ENCODE peak calls at places on chromosomes 16 and 17, in nine cellular contexts. P is caudate nucleus; D is dorsolateral prefrontal cortex; B is amniotic stem cell; I is germinal center; N is NCI-H2107; W is activated CD4-positive, alpha-beta T cell treated with anti-CD3 and anti-CD28 coated beads, Interleukin-2, amount 50 U/mL, for 48 hours; V is ACHN; L is T-helper 9 cell. U is an unnamed sample.
A peak's percentile ranks its signal among the peaks of the same experiment; 100 is the strongest.

GRCh38 chr17:75238684-75239191 is 22.7 kb downstream of the GGA3 start:
- DNase-seq in I (peak; percentile 86), P (no peak), D (peak; percentile 69), V (peak; percentile 73), L (peak; percentile 47), N (peak; percentile 10), B (no peak), W (peak; percentile 68), U (peak; percentile 83)

GRCh38 chr16:84312783-84313382 is 18.2 kb downstream of the WFDC1 start:
- DNase-seq in W (no peak), I (no peak), P (no peak), N (peak; percentile 34), V (no peak), L (no peak), D (no peak), B (no peak), U (peak; percentile 62)

GRCh38 chr16:71408536-71408935 is 33.3 kb downstream of the TLE7 start:
- DNase-seq in I (no peak), W (no peak), L (no peak), P (no peak), B (no peak), N (no peak), V (no peak), D (no peak), U (no peak)

GRCh38 chr17:75325827-75326586 is 36.8 kb upstream of the SLC25A19 start:
- DNase-seq in N (no peak), W (no peak), V (no peak), P (no peak), B (no peak), I (no peak), L (no peak), D (no peak), U (peak; percentile 51)

GRCh38 chr17:57750930-57751329 is 5.8 kb upstream of the CCDC182 start:
- DNase-seq in V (no peak), N (no peak), W (no peak), I (no peak), P (no peak), L (no peak), D (no peak), B (no peak), U (peak; percentile 14)

GRCh38 chr16:16857012-16857411 is 478.1 kb downstream of the NPIPA7 start:
- DNase-seq in B (no peak), D (no peak), I (no peak), W (no peak), L (no peak), P (no peak), V (no peak), N (no peak), U (peak; percentile 54)

GRCh38 chr16:85383836-85384825 is 229.0 kb upstream of the GSE1 start:
- DNase-seq in L (no peak), P (no peak), D (no peak), I (no peak), N (no peak), V (no peak), B (no peak), W (no peak), U (no peak)

GRCh38 chr16:27198451-27199234 is 4.7 kb upstream of the KDM8 start:
- DNase-seq in B (no peak), L (no peak), I (no peak), W (no peak), D (no peak), P (no peak), V (no peak), N (no peak), U (peak; percentile 44)

GRCh38 chr16:85767569-85767968 is 16.7 kb upstream of the C16orf74 start:
- DNase-seq in N (no peak), I (no peak), V (peak; percentile 95), D (no peak), W (no peak), P (no peak), L (no peak), B (peak; percentile 93), U (peak; percentile 80)

GRCh38 chr16:78742501-78743283 is 643.2 kb downstream of the WWOX start:
- DNase-seq in P (no peak), D (no peak), B (no peak), W (peak; percentile 89), L (peak; percentile 64), I (peak; percentile 55), V (no peak), N (no peak), U (peak; percentile 31)

GRCh38 chr16:89374393-89374948 is 115.9 kb downstream of the ANKRD11 start:
- DNase-seq in D (peak; percentile 61), N (no peak), L (no peak), I (peak; percentile 26), V (no peak), P (no peak), W (no peak), B (no peak), U (peak; percentile 73)

GRCh38 chr17:36485805-36486203 is 677 bp upstream of the ZNHIT3 start:
- DNase-seq in V (no peak), B (no peak), P (no peak), W (no peak), D (no peak), N (no peak), L (no peak), I (peak; percentile 56), U (peak; percentile 47)

GRCh38 chr16:20902426-20902825 is 1.9 kb downstream of the LYRM1 start:
- DNase-seq in L (no peak), P (no peak), I (no peak), V (no peak), W (no peak), B (no peak), N (no peak), D (no peak), U (no peak)

GRCh38 chr16:86854058-86854621 is 275.8 kb downstream of the FOXL1 start:
- DNase-seq in P (no peak), V (no peak), W (no peak), N (no peak), D (no peak), I (no peak), L (no peak), B (peak; percentile 72), U (no peak)

GRCh38 chr16:56729736-56730662 is at the start of gene NUP93:
- DNase-seq in V (peak; percentile 97), L (peak; percentile 84), P (peak; percentile 41), B (peak; percentile 81), W (peak; percentile 92), I (peak; percentile 93), N (peak; percentile 85), D (peak; percentile 89), U (peak; percentile 97)

GRCh38 chr17:81418710-81419332 is 23.6 kb downstream of the BAHCC1 start:
- DNase-seq in V (no peak), W (no peak), N (no peak), B (no peak), L (no peak), D (no peak), I (no peak), P (no peak), U (no peak)

GRCh38 chr17:4004517-4005295 is 40.5 kb upstream of the ATP2A3 start:
- DNase-seq in L (peak; percentile 58), W (peak; percentile 65), N (no peak), B (no peak), V (no peak), D (no peak), I (peak; percentile 87), P (no peak), U (peak; percentile 82)

GRCh38 chr16:84557504-84557903 is 53.0 kb upstream of the MEAK7 start:
- DNase-seq in V (no peak), L (no peak), W (no peak), I (no peak), N (no peak), D (no peak), B (no peak), P (no peak), U (no peak)

GRCh38 chr16:17222756-17223411 is 247.9 kb downstream of the XYLT1 start:
- DNase-seq in V (no peak), W (no peak), N (no peak), L (no peak), I (no peak), B (no peak), P (no peak), D (no peak), U (peak; percentile 22)

GRCh38 chr17:2749784-2750181 is 331 bp upstream of the CCDC92B start:
- DNase-seq in D (peak; percentile 42), V (peak; percentile 86), P (peak; percentile 15), L (peak; percentile 61), I (peak; percentile 86), N (no peak), W (peak; percentile 75), B (peak; percentile 36), U (peak; percentile 85)

GRCh38 chr16:88879788-88880055 is 13.3 kb upstream of the PABPN1L start:
- DNase-seq in P (no peak), N (no peak), L (no peak), B (no peak), V (no peak), D (no peak), W (no peak), I (no peak), U (no peak)

U was measured in mesendoderm.